ENCODE peak calls at places on chromosomes 2 and 18, in seven cellular contexts. One of them, this sample, is unnamed.

GRCh38 chr2:239589270-239589825 is 188.5 kb upstream of the HDAC4 start:
- DNase-seq in kidney tubule cell: no peak
- DNase-seq in NCI-H748 treated with DMSO at 0.1 percent for 48 hours: no peak
- DNase-seq in coronary artery: no peak
- DNase-seq in dorsolateral prefrontal cortex: peak; percentile 35
- DNase-seq in ELF-1: no peak
- DNase-seq in activated gamma-delta T cell treated with anti-CD3 and anti-CD28 coated beads, Interleukin-2, amount 50 U/mL, for 16 hours: no peak
- DNase-seq in this sample: no peak

GRCh38 chr2:114192362-114192761 is 250.1 kb upstream of the DPP10 start:
- DNase-seq in kidney tubule cell: peak; percentile 44
- DNase-seq in NCI-H748 treated with DMSO at 0.1 percent for 48 hours: no peak
- DNase-seq in coronary artery: no peak
- DNase-seq in dorsolateral prefrontal cortex: no peak
- DNase-seq in ELF-1: no peak
- DNase-seq in activated gamma-delta T cell treated with anti-CD3 and anti-CD28 coated beads, Interleukin-2, amount 50 U/mL, for 16 hours: no peak
- DNase-seq in this sample: peak; percentile 2

GRCh38 chr2:147236601-147237000 is 608.2 kb upstream of the ACVR2A start:
- DNase-seq in kidney tubule cell: no peak
- DNase-seq in NCI-H748 treated with DMSO at 0.1 percent for 48 hours: no peak
- DNase-seq in coronary artery: no peak
- DNase-seq in dorsolateral prefrontal cortex: no peak
- DNase-seq in ELF-1: no peak
- DNase-seq in activated gamma-delta T cell treated with anti-CD3 and anti-CD28 coated beads, Interleukin-2, amount 50 U/mL, for 16 hours: no peak
- DNase-seq in this sample: no peak

GRCh38 chr2:17718689-17719088 is 34.9 kb downstream of the SMC6 start:
- DNase-seq in kidney tubule cell: no peak
- DNase-seq in NCI-H748 treated with DMSO at 0.1 percent for 48 hours: no peak
- DNase-seq in coronary artery: no peak
- DNase-seq in dorsolateral prefrontal cortex: no peak
- DNase-seq in ELF-1: no peak
- DNase-seq in activated gamma-delta T cell treated with anti-CD3 and anti-CD28 coated beads, Interleukin-2, amount 50 U/mL, for 16 hours: no peak
- DNase-seq in this sample: no peak

GRCh38 chr18:34600118-34600517 is 110.0 kb upstream of the DTNA start:
- DNase-seq in kidney tubule cell: no peak
- DNase-seq in NCI-H748 treated with DMSO at 0.1 percent for 48 hours: no peak
- DNase-seq in coronary artery: no peak
- DNase-seq in dorsolateral prefrontal cortex: no peak
- DNase-seq in ELF-1: no peak
- DNase-seq in activated gamma-delta T cell treated with anti-CD3 and anti-CD28 coated beads, Interleukin-2, amount 50 U/mL, for 16 hours: no peak
- DNase-seq in this sample: no peak

GRCh38 chr18:44500820-44501670 is 179.6 kb upstream of the SETBP1 start:
- DNase-seq in kidney tubule cell: peak; percentile 42
- DNase-seq in NCI-H748 treated with DMSO at 0.1 percent for 48 hours: no peak
- DNase-seq in coronary artery: no peak
- DNase-seq in dorsolateral prefrontal cortex: no peak
- DNase-seq in ELF-1: no peak
- DNase-seq in activated gamma-delta T cell treated with anti-CD3 and anti-CD28 coated beads, Interleukin-2, amount 50 U/mL, for 16 hours: no peak
- DNase-seq in this sample: no peak

GRCh38 chr2:158395166-158395565 is 61.4 kb downstream of the CCDC148 start:
- DNase-seq in kidney tubule cell: peak; percentile 91
- DNase-seq in NCI-H748 treated with DMSO at 0.1 percent for 48 hours: no peak
- DNase-seq in coronary artery: no peak
- DNase-seq in dorsolateral prefrontal cortex: no peak
- DNase-seq in ELF-1: no peak
- DNase-seq in activated gamma-delta T cell treated with anti-CD3 and anti-CD28 coated beads, Interleukin-2, amount 50 U/mL, for 16 hours: no peak
- DNase-seq in this sample: peak; percentile 60

GRCh38 chr18:55078289-55078916 is 119.1 kb upstream of the CCDC68 start:
- DNase-seq in kidney tubule cell: peak; percentile 25
- DNase-seq in NCI-H748 treated with DMSO at 0.1 percent for 48 hours: no peak
- DNase-seq in coronary artery: no peak
- DNase-seq in dorsolateral prefrontal cortex: no peak
- DNase-seq in ELF-1: no peak
- DNase-seq in activated gamma-delta T cell treated with anti-CD3 and anti-CD28 coated beads, Interleukin-2, amount 50 U/mL, for 16 hours: no peak
- DNase-seq in this sample: no peak

GRCh38 chr2:240245184-240245583 is 104.7 kb upstream of the OTOS start:
- DNase-seq in kidney tubule cell: no peak
- DNase-seq in NCI-H748 treated with DMSO at 0.1 percent for 48 hours: no peak
- DNase-seq in coronary artery: no peak
- DNase-seq in dorsolateral prefrontal cortex: no peak
- DNase-seq in ELF-1: no peak
- DNase-seq in activated gamma-delta T cell treated with anti-CD3 and anti-CD28 coated beads, Interleukin-2, amount 50 U/mL, for 16 hours: no peak
- DNase-seq in this sample: no peak

GRCh38 chr2:101722878-101723277 is 25.4 kb downstream of the MAP4K4 start:
- DNase-seq in kidney tubule cell: no peak
- DNase-seq in NCI-H748 treated with DMSO at 0.1 percent for 48 hours: no peak
- DNase-seq in coronary artery: no peak
- DNase-seq in dorsolateral prefrontal cortex: no peak
- DNase-seq in ELF-1: no peak
- DNase-seq in activated gamma-delta T cell treated with anti-CD3 and anti-CD28 coated beads, Interleukin-2, amount 50 U/mL, for 16 hours: no peak
- DNase-seq in this sample: no peak

GRCh38 chr18:62122330-62122729 is 64.5 kb downstream of the PIGN start:
- DNase-seq in kidney tubule cell: no peak
- DNase-seq in NCI-H748 treated with DMSO at 0.1 percent for 48 hours: no peak
- DNase-seq in coronary artery: no peak
- DNase-seq in dorsolateral prefrontal cortex: no peak
- DNase-seq in ELF-1: no peak
- DNase-seq in activated gamma-delta T cell treated with anti-CD3 and anti-CD28 coated beads, Interleukin-2, amount 50 U/mL, for 16 hours: no peak
- DNase-seq in this sample: no peak

GRCh38 chr2:241286348-241287090 is 29.0 kb downstream of the HDLBP start:
- DNase-seq in kidney tubule cell: no peak
- DNase-seq in NCI-H748 treated with DMSO at 0.1 percent for 48 hours: no peak
- DNase-seq in coronary artery: no peak
- DNase-seq in dorsolateral prefrontal cortex: no peak
- DNase-seq in ELF-1: no peak
- DNase-seq in activated gamma-delta T cell treated with anti-CD3 and anti-CD28 coated beads, Interleukin-2, amount 50 U/mL, for 16 hours: no peak
- DNase-seq in this sample: peak; percentile 29

GRCh38 chr18:50805732-50806131 is 14.1 kb downstream of the MRO start:
- DNase-seq in kidney tubule cell: peak; percentile 81
- DNase-seq in NCI-H748 treated with DMSO at 0.1 percent for 48 hours: no peak
- DNase-seq in coronary artery: no peak
- DNase-seq in dorsolateral prefrontal cortex: no peak
- DNase-seq in ELF-1: no peak
- DNase-seq in activated gamma-delta T cell treated with anti-CD3 and anti-CD28 coated beads, Interleukin-2, amount 50 U/mL, for 16 hours: no peak
- DNase-seq in this sample: no peak

GRCh38 chr2:234788841-234789240 is 163.0 kb upstream of the SH3BP4 start:
- DNase-seq in kidney tubule cell: no peak
- DNase-seq in NCI-H748 treated with DMSO at 0.1 percent for 48 hours: no peak
- DNase-seq in coronary artery: no peak
- DNase-seq in dorsolateral prefrontal cortex: no peak
- DNase-seq in ELF-1: no peak
- DNase-seq in activated gamma-delta T cell treated with anti-CD3 and anti-CD28 coated beads, Interleukin-2, amount 50 U/mL, for 16 hours: no peak
- DNase-seq in this sample: no peak

GRCh38 chr2:27019459-27020336 is 13.1 kb upstream of the TMEM214 start:
- DNase-seq in kidney tubule cell: no peak
- DNase-seq in NCI-H748 treated with DMSO at 0.1 percent for 48 hours: no peak
- DNase-seq in coronary artery: no peak
- DNase-seq in dorsolateral prefrontal cortex: no peak
- DNase-seq in ELF-1: no peak
- DNase-seq in activated gamma-delta T cell treated with anti-CD3 and anti-CD28 coated beads, Interleukin-2, amount 50 U/mL, for 16 hours: no peak
- DNase-seq in this sample: no peak

GRCh38 chr2:147037048-147037447 is 807.8 kb upstream of the ACVR2A start:
- DNase-seq in kidney tubule cell: no peak
- DNase-seq in NCI-H748 treated with DMSO at 0.1 percent for 48 hours: no peak
- DNase-seq in coronary artery: no peak
- DNase-seq in dorsolateral prefrontal cortex: no peak
- DNase-seq in ELF-1: no peak
- DNase-seq in activated gamma-delta T cell treated with anti-CD3 and anti-CD28 coated beads, Interleukin-2, amount 50 U/mL, for 16 hours: no peak
- DNase-seq in this sample: no peak

GRCh38 chr18:78780719-78781600 is 198.7 kb upstream of the SALL3 start:
- DNase-seq in kidney tubule cell: no peak
- DNase-seq in NCI-H748 treated with DMSO at 0.1 percent for 48 hours: no peak
- DNase-seq in coronary artery: no peak
- DNase-seq in dorsolateral prefrontal cortex: no peak
- DNase-seq in ELF-1: no peak
- DNase-seq in activated gamma-delta T cell treated with anti-CD3 and anti-CD28 coated beads, Interleukin-2, amount 50 U/mL, for 16 hours: no peak
- DNase-seq in this sample: no peak

GRCh38 chr2:230981704-230982103 is 14.2 kb upstream of the SPATA3 start:
- DNase-seq in kidney tubule cell: peak; percentile 9
- DNase-seq in NCI-H748 treated with DMSO at 0.1 percent for 48 hours: no peak
- DNase-seq in coronary artery: no peak
- DNase-seq in dorsolateral prefrontal cortex: no peak
- DNase-seq in ELF-1: no peak
- DNase-seq in activated gamma-delta T cell treated with anti-CD3 and anti-CD28 coated beads, Interleukin-2, amount 50 U/mL, for 16 hours: no peak
- DNase-seq in this sample: no peak

GRCh38 chr18:79851981-79852380 is 54.2 kb downstream of the KCNG2 start:
- DNase-seq in kidney tubule cell: no peak
- DNase-seq in NCI-H748 treated with DMSO at 0.1 percent for 48 hours: no peak
- DNase-seq in coronary artery: peak; percentile 65
- DNase-seq in dorsolateral prefrontal cortex: no peak
- DNase-seq in ELF-1: no peak
- DNase-seq in activated gamma-delta T cell treated with anti-CD3 and anti-CD28 coated beads, Interleukin-2, amount 50 U/mL, for 16 hours: no peak
- DNase-seq in this sample: no peak

GRCh38 chr18:46481048-46481846 is 175.8 kb downstream of the LOXHD1 start:
- DNase-seq in kidney tubule cell: peak; percentile 46
- DNase-seq in NCI-H748 treated with DMSO at 0.1 percent for 48 hours: peak; percentile 12
- DNase-seq in coronary artery: no peak
- DNase-seq in dorsolateral prefrontal cortex: no peak
- DNase-seq in ELF-1: peak; percentile 69
- DNase-seq in activated gamma-delta T cell treated with anti-CD3 and anti-CD28 coated beads, Interleukin-2, amount 50 U/mL, for 16 hours: peak; percentile 35
- DNase-seq in this sample: peak; percentile 15

GRCh38 chr2:173028141-173028540 is 47.5 kb upstream of the MAP3K20 start:
- DNase-seq in kidney tubule cell: no peak
- DNase-seq in NCI-H748 treated with DMSO at 0.1 percent for 48 hours: no peak
- DNase-seq in coronary artery: no peak
- DNase-seq in dorsolateral prefrontal cortex: no peak
- DNase-seq in ELF-1: no peak
- DNase-seq in activated gamma-delta T cell treated with anti-CD3 and anti-CD28 coated beads, Interleukin-2, amount 50 U/mL, for 16 hours: no peak
- DNase-seq in this sample: no peak

GRCh38 chr2:174627216-174627615 is 29.6 kb upstream of the WIPF1 start:
- DNase-seq in kidney tubule cell: no peak
- DNase-seq in NCI-H748 treated with DMSO at 0.1 percent for 48 hours: no peak
- DNase-seq in coronary artery: no peak
- DNase-seq in dorsolateral prefrontal cortex: no peak
- DNase-seq in ELF-1: no peak
- DNase-seq in activated gamma-delta T cell treated with anti-CD3 and anti-CD28 coated beads, Interleukin-2, amount 50 U/mL, for 16 hours: no peak
- DNase-seq in this sample: no peak

GRCh38 chr18:44123743-44124142 is 556.9 kb upstream of the SETBP1 start:
- DNase-seq in kidney tubule cell: peak; percentile 86
- DNase-seq in NCI-H748 treated with DMSO at 0.1 percent for 48 hours: no peak
- DNase-seq in coronary artery: no peak
- DNase-seq in dorsolateral prefrontal cortex: no peak
- DNase-seq in ELF-1: no peak
- DNase-seq in activated gamma-delta T cell treated with anti-CD3 and anti-CD28 coated beads, Interleukin-2, amount 50 U/mL, for 16 hours: no peak
- DNase-seq in this sample: no peak

GRCh38 chr2:52000156-52000855 is 968.4 kb upstream of the NRXN1 start:
- DNase-seq in kidney tubule cell: no peak
- DNase-seq in NCI-H748 treated with DMSO at 0.1 percent for 48 hours: no peak
- DNase-seq in coronary artery: no peak
- DNase-seq in dorsolateral prefrontal cortex: no peak
- DNase-seq in ELF-1: no peak
- DNase-seq in activated gamma-delta T cell treated with anti-CD3 and anti-CD28 coated beads, Interleukin-2, amount 50 U/mL, for 16 hours: no peak
- DNase-seq in this sample: no peak

GRCh38 chr2:205683179-205683978 is 1.1 kb downstream of the NRP2 start:
- DNase-seq in kidney tubule cell: peak; percentile 24
- DNase-seq in NCI-H748 treated with DMSO at 0.1 percent for 48 hours: no peak
- DNase-seq in coronary artery: no peak
- DNase-seq in dorsolateral prefrontal cortex: no peak
- DNase-seq in ELF-1: no peak
- DNase-seq in activated gamma-delta T cell treated with anti-CD3 and anti-CD28 coated beads, Interleukin-2, amount 50 U/mL, for 16 hours: no peak
- DNase-seq in this sample: no peak

GRCh38 chr2:149989447-149990063 is 402.0 kb upstream of the MMADHC start:
- DNase-seq in kidney tubule cell: peak; percentile 92
- DNase-seq in NCI-H748 treated with DMSO at 0.1 percent for 48 hours: no peak
- DNase-seq in coronary artery: no peak
- DNase-seq in dorsolateral prefrontal cortex: no peak
- DNase-seq in ELF-1: no peak
- DNase-seq in activated gamma-delta T cell treated with anti-CD3 and anti-CD28 coated beads, Interleukin-2, amount 50 U/mL, for 16 hours: no peak
- DNase-seq in this sample: peak; percentile 15

GRCh38 chr2:160375802-160376469 is 117.7 kb downstream of the RBMS1 start:
- DNase-seq in kidney tubule cell: peak; percentile 35
- DNase-seq in NCI-H748 treated with DMSO at 0.1 percent for 48 hours: no peak
- DNase-seq in coronary artery: no peak
- DNase-seq in dorsolateral prefrontal cortex: no peak
- DNase-seq in ELF-1: no peak
- DNase-seq in activated gamma-delta T cell treated with anti-CD3 and anti-CD28 coated beads, Interleukin-2, amount 50 U/mL, for 16 hours: no peak
- DNase-seq in this sample: no peak

GRCh38 chr2:15730545-15731212 is 139.0 kb downstream of the DDX1 start:
- DNase-seq in kidney tubule cell: peak; percentile 98
- DNase-seq in NCI-H748 treated with DMSO at 0.1 percent for 48 hours: no peak
- DNase-seq in coronary artery: peak; percentile 90
- DNase-seq in dorsolateral prefrontal cortex: peak; percentile 94
- DNase-seq in ELF-1: peak; percentile 67
- DNase-seq in activated gamma-delta T cell treated with anti-CD3 and anti-CD28 coated beads, Interleukin-2, amount 50 U/mL, for 16 hours: no peak
- DNase-seq in this sample: peak; percentile 93

GRCh38 chr2:105418527-105418926 is 19.7 kb upstream of the FHL2 start:
- DNase-seq in kidney tubule cell: no peak
- DNase-seq in NCI-H748 treated with DMSO at 0.1 percent for 48 hours: no peak
- DNase-seq in coronary artery: no peak
- DNase-seq in dorsolateral prefrontal cortex: no peak
- DNase-seq in ELF-1: no peak
- DNase-seq in activated gamma-delta T cell treated with anti-CD3 and anti-CD28 coated beads, Interleukin-2, amount 50 U/mL, for 16 hours: no peak
- DNase-seq in this sample: no peak

GRCh38 chr2:5537180-5537579 is 155.0 kb upstream of the SOX11 start:
- DNase-seq in kidney tubule cell: no peak
- DNase-seq in NCI-H748 treated with DMSO at 0.1 percent for 48 hours: no peak
- DNase-seq in coronary artery: no peak
- DNase-seq in dorsolateral prefrontal cortex: no peak
- DNase-seq in ELF-1: no peak
- DNase-seq in activated gamma-delta T cell treated with anti-CD3 and anti-CD28 coated beads, Interleukin-2, amount 50 U/mL, for 16 hours: no peak
- DNase-seq in this sample: no peak

GRCh38 chr2:174683392-174683759 is 80.9 kb downstream of the CHRNA1 start:
- DNase-seq in kidney tubule cell: peak; percentile 30
- DNase-seq in NCI-H748 treated with DMSO at 0.1 percent for 48 hours: no peak
- DNase-seq in coronary artery: no peak
- DNase-seq in dorsolateral prefrontal cortex: no peak
- DNase-seq in ELF-1: peak; percentile 25
- DNase-seq in activated gamma-delta T cell treated with anti-CD3 and anti-CD28 coated beads, Interleukin-2, amount 50 U/mL, for 16 hours: no peak
- DNase-seq in this sample: peak; percentile 50

GRCh38 chr2:112257575-112257974 is 2.7 kb upstream of the ZC3H8 start:
- DNase-seq in kidney tubule cell: peak; percentile 86
- DNase-seq in NCI-H748 treated with DMSO at 0.1 percent for 48 hours: no peak
- DNase-seq in coronary artery: no peak
- DNase-seq in dorsolateral prefrontal cortex: peak; percentile 44
- DNase-seq in ELF-1: no peak
- DNase-seq in activated gamma-delta T cell treated with anti-CD3 and anti-CD28 coated beads, Interleukin-2, amount 50 U/mL, for 16 hours: no peak
- DNase-seq in this sample: peak; percentile 17

GRCh38 chr2:44015239-44015638 is 19.4 kb upstream of the LRPPRC start:
- DNase-seq in kidney tubule cell: no peak
- DNase-seq in NCI-H748 treated with DMSO at 0.1 percent for 48 hours: no peak
- DNase-seq in coronary artery: no peak
- DNase-seq in dorsolateral prefrontal cortex: no peak
- DNase-seq in ELF-1: no peak
- DNase-seq in activated gamma-delta T cell treated with anti-CD3 and anti-CD28 coated beads, Interleukin-2, amount 50 U/mL, for 16 hours: no peak
- DNase-seq in this sample: no peak

GRCh38 chr2:34234823-34235222 is 635.7 kb upstream of the FAM98A start:
- DNase-seq in kidney tubule cell: no peak
- DNase-seq in NCI-H748 treated with DMSO at 0.1 percent for 48 hours: no peak
- DNase-seq in coronary artery: no peak
- DNase-seq in dorsolateral prefrontal cortex: no peak
- DNase-seq in ELF-1: no peak
- DNase-seq in activated gamma-delta T cell treated with anti-CD3 and anti-CD28 coated beads, Interleukin-2, amount 50 U/mL, for 16 hours: no peak
- DNase-seq in this sample: no peak

GRCh38 chr2:239093956-239094355 is 246.1 kb downstream of the TWIST2 start:
- DNase-seq in kidney tubule cell: no peak
- DNase-seq in NCI-H748 treated with DMSO at 0.1 percent for 48 hours: no peak
- DNase-seq in coronary artery: no peak
- DNase-seq in dorsolateral prefrontal cortex: no peak
- DNase-seq in ELF-1: no peak
- DNase-seq in activated gamma-delta T cell treated with anti-CD3 and anti-CD28 coated beads, Interleukin-2, amount 50 U/mL, for 16 hours: no peak
- DNase-seq in this sample: no peak

GRCh38 chr2:8623958-8624591 is 57.8 kb upstream of the ID2 start:
- DNase-seq in kidney tubule cell: peak; percentile 65
- DNase-seq in NCI-H748 treated with DMSO at 0.1 percent for 48 hours: no peak
- DNase-seq in coronary artery: no peak
- DNase-seq in dorsolateral prefrontal cortex: peak; percentile 37
- DNase-seq in ELF-1: no peak
- DNase-seq in activated gamma-delta T cell treated with anti-CD3 and anti-CD28 coated beads, Interleukin-2, amount 50 U/mL, for 16 hours: no peak
- DNase-seq in this sample: no peak

GRCh38 chr2:96264656-96265348 is 995 bp downstream of the TMEM127 start:
- DNase-seq in kidney tubule cell: peak; percentile 38
- DNase-seq in NCI-H748 treated with DMSO at 0.1 percent for 48 hours: no peak
- DNase-seq in coronary artery: no peak
- DNase-seq in dorsolateral prefrontal cortex: peak; percentile 58
- DNase-seq in ELF-1: peak; percentile 34
- DNase-seq in activated gamma-delta T cell treated with anti-CD3 and anti-CD28 coated beads, Interleukin-2, amount 50 U/mL, for 16 hours: peak; percentile 30
- DNase-seq in this sample: peak; percentile 35